ENCODE peak calls at places on chromosomes 3 and 15, in ten cellular contexts. E is NCI-H226, S is ureter, Q is anterior cingulate cortex, I is T-helper 17 cell, D is fibroblast of gingiva, N is Caki2, A is tibial nerve, P is neural progenitor cell, Y is HT1080. L is an unnamed sample.

GRCh38 chr3:71513495-71513894 is 70.0 kb downstream of the FOXP1 start:
- DNase-seq in I (no peak), N (no peak), P (no peak), E (no peak), A (no peak), Y (no peak), Q (no peak), S (no peak), D (no peak), L (no peak)

GRCh38 chr15:56629133-56629532 is 104.2 kb downstream of the ZNF280D start:
- DNase-seq in N (no peak), Y (no peak), A (no peak), S (no peak), E (no peak), Q (no peak), P (no peak), D (no peak), I (no peak), L (no peak)

GRCh38 chr3:120983321-120983665 is 75.3 kb downstream of the STXBP5L start:
- DNase-seq in E (no peak), N (no peak), S (no peak), P (peak; percentile 8), A (no peak), D (no peak), I (no peak), Q (no peak), Y (no peak), L (no peak)

GRCh38 chr3:148513066-148513671 is 184.5 kb upstream of the AGTR1 start:
- DNase-seq in S (no peak), P (no peak), Q (no peak), I (no peak), E (peak; percentile 67), A (no peak), D (peak; percentile 19), N (no peak), Y (peak; percentile 69), L (no peak)

GRCh38 chr3:53274938-53275666 is 19.3 kb upstream of the TKT start:
- DNase-seq in S (no peak), I (no peak), A (no peak), E (no peak), N (no peak), Y (no peak), Q (no peak), D (no peak), P (no peak), L (no peak)

GRCh38 chr3:129892857-129893615 is 475 bp downstream of the TMCC1 start:
- DNase-seq in D (no peak), E (peak; percentile 39), Q (peak; percentile 58), S (peak; percentile 65), P (peak; percentile 89), I (peak; percentile 18), A (peak; percentile 29), Y (peak; percentile 52), N (peak; percentile 52), L (no peak)

GRCh38 chr15:65532738-65533051 is 2.4 kb downstream of the HACD3 start:
- DNase-seq in Q (no peak), A (no peak), D (no peak), P (no peak), I (no peak), N (no peak), S (no peak), Y (no peak), E (peak; percentile 59), L (no peak)

GRCh38 chr3:30750967-30751366 is 143.5 kb downstream of the GADL1 start:
- DNase-seq in D (no peak), S (no peak), N (no peak), Y (no peak), I (no peak), A (no peak), P (peak; percentile 77), E (no peak), Q (no peak), L (no peak)

GRCh38 chr15:38059665-38060064 is 125.2 kb downstream of the TMCO5A start:
- DNase-seq in D (peak; percentile 27), E (peak; percentile 21), N (no peak), Y (peak; percentile 50), S (no peak), Q (no peak), I (no peak), P (no peak), A (no peak), L (no peak)

GRCh38 chr3:39801216-39801615 is 8.2 kb upstream of the MYRIP start:
- DNase-seq in I (no peak), A (no peak), S (no peak), Q (no peak), Y (no peak), E (no peak), P (no peak), D (no peak), N (no peak), L (no peak)

GRCh38 chr15:74799843-74800558 is 12.6 kb upstream of the LMAN1L start:
- DNase-seq in Q (peak; percentile 66), D (peak; percentile 60), A (peak; percentile 61), E (peak; percentile 68), S (peak; percentile 88), I (peak; percentile 81), N (peak; percentile 67), Y (peak; percentile 73), P (peak; percentile 68), L (peak; percentile 91)

GRCh38 chr15:86892774-86893449 is 813.2 kb downstream of the AGBL1 start:
- DNase-seq in P (no peak), I (no peak), A (no peak), S (no peak), D (no peak), N (no peak), E (peak; percentile 67), Y (peak; percentile 43), Q (no peak), L (no peak)

GRCh38 chr3:5007873-5008272 is 28.6 kb downstream of the BHLHE40 start:
- DNase-seq in E (no peak), A (no peak), N (no peak), I (no peak), Y (no peak), P (no peak), S (no peak), Q (no peak), D (no peak), L (no peak)

GRCh38 chr3:25830373-25831305 is 40.7 kb downstream of the OXSM start:
- DNase-seq in Y (no peak), A (no peak), D (no peak), I (no peak), P (peak; percentile 10), N (no peak), E (no peak), S (no peak), Q (no peak), L (no peak)

GRCh38 chr15:67114846-67115521 is 49.6 kb downstream of the SMAD3 start:
- DNase-seq in I (no peak), A (no peak), D (peak; percentile 53), P (no peak), Q (no peak), S (no peak), N (no peak), Y (no peak), E (no peak), L (no peak)

GRCh38 chr15:40032125-40032839 is 6.7 kb downstream of the SRP14 start:
- DNase-seq in Y (no peak), N (no peak), P (no peak), D (no peak), I (no peak), E (no peak), Q (peak; percentile 21), S (no peak), A (no peak), L (no peak)

GRCh38 chr3:134352031-134352671 is 22.1 kb downstream of the AMOTL2 start:
- DNase-seq in Y (no peak), A (no peak), D (peak; percentile 49), Q (no peak), P (no peak), E (peak; percentile 38), I (no peak), N (no peak), S (no peak), L (peak; percentile 73)

GRCh38 chr15:34693053-34693744 is 61.6 kb downstream of the GJD2 start:
- DNase-seq in Y (peak; percentile 32), S (no peak), Q (no peak), D (no peak), A (no peak), E (peak; percentile 34), I (no peak), P (no peak), N (peak; percentile 28), L (no peak)

GRCh38 chr3:45773714-45774449 is 22.5 kb downstream of the SLC6A20 start:
- DNase-seq in E (no peak), I (no peak), A (no peak), N (no peak), D (no peak), P (no peak), S (no peak), Q (no peak), Y (no peak), L (no peak)

GRCh38 chr3:55488398-55489055 is 1.4 kb upstream of the WNT5A start:
- DNase-seq in I (no peak), A (no peak), E (peak; percentile 60), Q (peak; percentile 61), Y (peak; percentile 58), P (peak; percentile 75), D (peak; percentile 78), N (peak; percentile 63), S (peak; percentile 84), L (peak; percentile 58)

GRCh38 chr3:11088066-11088465 is 66.2 kb upstream of the HRH1 start:
- DNase-seq in D (no peak), E (no peak), P (no peak), A (no peak), I (no peak), Q (no peak), S (no peak), Y (no peak), N (no peak), L (no peak)

GRCh38 chr3:100260081-100260684 is 609 bp upstream of the TBC1D23 start:
- DNase-seq in Q (no peak), Y (no peak), D (peak; percentile 67), N (no peak), P (peak; percentile 73), I (no peak), S (peak; percentile 49), A (no peak), E (peak; percentile 67), L (peak; percentile 80)

GRCh38 chr3:122060044-122060694 is 5.0 kb downstream of the CD86 start:
- DNase-seq in E (no peak), A (no peak), I (no peak), Y (peak; percentile 58), Q (no peak), D (no peak), P (no peak), S (no peak), N (no peak), L (no peak)

GRCh38 chr3:52743152-52743551 is 27.6 kb downstream of the NEK4 start:
- DNase-seq in Q (no peak), Y (no peak), I (no peak), D (no peak), N (no peak), P (no peak), E (no peak), A (no peak), S (no peak), L (no peak)

GRCh38 chr15:32096867-32097266 is 66.6 kb downstream of the CHRNA7 start:
- DNase-seq in Q (no peak), Y (no peak), N (no peak), E (no peak), P (no peak), D (no peak), A (no peak), I (no peak), S (no peak), L (no peak)

GRCh38 chr15:99895956-99896311 is 162.7 kb upstream of the LYSMD4 start:
- DNase-seq in N (no peak), E (no peak), P (no peak), Q (no peak), A (no peak), Y (no peak), S (no peak), D (no peak), I (no peak), L (no peak)

GRCh38 chr3:178385280-178385952 is 150.8 kb upstream of the KCNMB2 start:
- DNase-seq in P (peak; percentile 58), D (no peak), Q (peak; percentile 3), E (no peak), A (peak; percentile 72), S (no peak), I (no peak), Y (peak; percentile 34), N (peak; percentile 53), L (no peak)

GRCh38 chr15:38517312-38517711 is 47.3 kb downstream of the RASGRP1 start:
- DNase-seq in I (no peak), D (no peak), Q (no peak), E (no peak), A (no peak), N (no peak), Y (no peak), P (no peak), S (no peak), L (no peak)